ENCODE peak calls at places on chromosomes 7 and 10, in seven cellular contexts. One of them, this sample, is unnamed.

GRCh38 chr10:34575882-34576281 is 239.2 kb downstream of the PARD3 start:
- DNase-seq in stomach: no peak
- DNase-seq in transverse colon: no peak
- DNase-seq in SK-N-SH: no peak
- DNase-seq in upper lobe of left lung: no peak
- DNase-seq in GM12878: no peak
- DNase-seq in sigmoid colon: no peak
- DNase-seq in this sample: no peak

GRCh38 chr7:57343901-57344622 is 105.9 kb upstream of the ZNF716 start:
- DNase-seq in upper lobe of left lung: no peak
- DNase-seq in SK-N-SH: no peak
- DNase-seq in stomach: no peak
- DNase-seq in sigmoid colon: no peak
- DNase-seq in transverse colon: no peak
- DNase-seq in GM12878: no peak
- DNase-seq in this sample: no peak

GRCh38 chr7:17405786-17406185 is 107.3 kb downstream of the AHR start:
- DNase-seq in upper lobe of left lung: no peak
- DNase-seq in stomach: no peak
- DNase-seq in transverse colon: no peak
- DNase-seq in sigmoid colon: no peak
- DNase-seq in GM12878: no peak
- DNase-seq in SK-N-SH: no peak
- DNase-seq in this sample: no peak

GRCh38 chr7:91191771-91192170 is 72.5 kb upstream of the FZD1 start:
- DNase-seq in GM12878: no peak
- DNase-seq in stomach: no peak
- DNase-seq in transverse colon: no peak
- DNase-seq in SK-N-SH: no peak
- DNase-seq in sigmoid colon: no peak
- DNase-seq in upper lobe of left lung: no peak
- DNase-seq in this sample: no peak

GRCh38 chr10:76811430-76811829 is 826.2 kb downstream of the KCNMA1 start:
- DNase-seq in GM12878: no peak
- DNase-seq in sigmoid colon: no peak
- DNase-seq in transverse colon: no peak
- DNase-seq in upper lobe of left lung: no peak
- DNase-seq in stomach: no peak
- DNase-seq in SK-N-SH: no peak
- DNase-seq in this sample: no peak

GRCh38 chr10:10911471-10911921 is 106.2 kb upstream of the CELF2 start:
- DNase-seq in SK-N-SH: no peak
- DNase-seq in stomach: peak; percentile 52
- DNase-seq in sigmoid colon: peak; percentile 93
- DNase-seq in transverse colon: peak; percentile 55
- DNase-seq in upper lobe of left lung: peak; percentile 81
- DNase-seq in GM12878: no peak
- DNase-seq in this sample: peak; percentile 89

GRCh38 chr7:41107938-41108448 is 594.9 kb downstream of the INHBA start:
- DNase-seq in sigmoid colon: no peak
- DNase-seq in SK-N-SH: no peak
- DNase-seq in GM12878: peak; percentile 4
- DNase-seq in transverse colon: no peak
- DNase-seq in upper lobe of left lung: no peak
- DNase-seq in stomach: no peak
- DNase-seq in this sample: no peak

GRCh38 chr10:59138052-59138451 is 38.4 kb upstream of the PHYHIPL start:
- DNase-seq in transverse colon: no peak
- DNase-seq in GM12878: no peak
- DNase-seq in stomach: no peak
- DNase-seq in SK-N-SH: no peak
- DNase-seq in sigmoid colon: no peak
- DNase-seq in upper lobe of left lung: no peak
- DNase-seq in this sample: no peak

GRCh38 chr7:116598846-116599245 is 73.2 kb upstream of the MET start:
- DNase-seq in sigmoid colon: no peak
- DNase-seq in SK-N-SH: no peak
- DNase-seq in stomach: no peak
- DNase-seq in GM12878: no peak
- DNase-seq in upper lobe of left lung: no peak
- DNase-seq in transverse colon: no peak
- DNase-seq in this sample: no peak

GRCh38 chr10:104614245-104614831 is 26.8 kb upstream of the SORCS3 start:
- DNase-seq in transverse colon: no peak
- DNase-seq in stomach: no peak
- DNase-seq in GM12878: no peak
- DNase-seq in SK-N-SH: peak; percentile 52
- DNase-seq in sigmoid colon: no peak
- DNase-seq in upper lobe of left lung: no peak
- DNase-seq in this sample: no peak

GRCh38 chr7:155291045-155291530 is 6.6 kb upstream of the INSIG1 start:
- DNase-seq in GM12878: no peak
- DNase-seq in sigmoid colon: no peak
- DNase-seq in SK-N-SH: no peak
- DNase-seq in stomach: peak; percentile 52
- DNase-seq in transverse colon: peak; percentile 30
- DNase-seq in upper lobe of left lung: peak; percentile 83
- DNase-seq in this sample: no peak

GRCh38 chr10:63264852-63265617 is 131.9 kb downstream of the NRBF2 start:
- DNase-seq in stomach: no peak
- DNase-seq in GM12878: no peak
- DNase-seq in transverse colon: peak; percentile 49
- DNase-seq in SK-N-SH: peak; percentile 46
- DNase-seq in upper lobe of left lung: no peak
- DNase-seq in sigmoid colon: no peak
- DNase-seq in this sample: no peak
- H3K4me1 ChIP-seq in stomach: peaks cover 21% of the 10 kb centered on the region
- H3K4me1 ChIP-seq in GM12878: peaks cover 13% of the 10 kb centered on the region
- H3K4me1 ChIP-seq in transverse colon: peaks cover 71% of the 10 kb centered on the region
- H3K4me1 ChIP-seq in SK-N-SH: no peaks in the 10 kb centered on the region
- H3K4me1 ChIP-seq in upper lobe of left lung: peaks cover 42% of the 10 kb centered on the region
- H3K4me1 ChIP-seq in sigmoid colon: peaks cover 52% of the 10 kb centered on the region
- H3K4me1 ChIP-seq in this sample: peaks cover 58% of the 10 kb centered on the region

GRCh38 chr7:132635127-132635526 is 58.9 kb upstream of the PLXNA4 start:
- DNase-seq in transverse colon: no peak
- DNase-seq in sigmoid colon: no peak
- DNase-seq in GM12878: no peak
- DNase-seq in upper lobe of left lung: no peak
- DNase-seq in stomach: no peak
- DNase-seq in SK-N-SH: no peak
- DNase-seq in this sample: no peak
- TF ChIP-seq POLR2AphosphoS5 in transverse colon: no peak
- TF ChIP-seq POLR2AphosphoS5 in sigmoid colon: no peak
- TF ChIP-seq POLR2AphosphoS5 in GM12878: no peak
- TF ChIP-seq POLR2AphosphoS5 in upper lobe of left lung: no peak
- TF ChIP-seq POLR2AphosphoS5 in stomach: no peak
- TF ChIP-seq POLR2AphosphoS5 in SK-N-SH: no peak
- TF ChIP-seq POLR2AphosphoS5 in this sample: no peak

GRCh38 chr10:29005988-29006387 is 282.9 kb upstream of the LYZL1 start:
- DNase-seq in transverse colon: no peak
- DNase-seq in SK-N-SH: no peak
- DNase-seq in sigmoid colon: no peak
- DNase-seq in stomach: no peak
- DNase-seq in upper lobe of left lung: no peak
- DNase-seq in GM12878: no peak
- DNase-seq in this sample: no peak
- TF ChIP-seq EP300 in transverse colon: no peak
- TF ChIP-seq EP300 in SK-N-SH: no peak
- TF ChIP-seq EP300 in sigmoid colon: no peak
- TF ChIP-seq EP300 in stomach: no peak
- TF ChIP-seq EP300 in upper lobe of left lung: no peak
- TF ChIP-seq EP300 in GM12878: no peak
- TF ChIP-seq EP300 in this sample: no peak

GRCh38 chr10:86289577-86289868 is 77.1 kb downstream of the GRID1 start:
- DNase-seq in GM12878: no peak
- DNase-seq in sigmoid colon: peak; percentile 26
- DNase-seq in stomach: peak; percentile 19
- DNase-seq in upper lobe of left lung: no peak
- DNase-seq in transverse colon: no peak
- DNase-seq in SK-N-SH: peak; percentile 1
- DNase-seq in this sample: no peak

GRCh38 chr10:86287422-86287793 is 79.2 kb downstream of the GRID1 start:
- DNase-seq in stomach: no peak
- DNase-seq in GM12878: no peak
- DNase-seq in upper lobe of left lung: no peak
- DNase-seq in sigmoid colon: peak; percentile 26
- DNase-seq in SK-N-SH: peak; percentile 19
- DNase-seq in transverse colon: no peak
- DNase-seq in this sample: no peak

GRCh38 chr10:86286591-86287421 is 79.8 kb downstream of the GRID1 start:
- DNase-seq in transverse colon: no peak
- DNase-seq in GM12878: no peak
- DNase-seq in sigmoid colon: peak; percentile 33
- DNase-seq in upper lobe of left lung: no peak
- DNase-seq in stomach: peak; percentile 17
- DNase-seq in SK-N-SH: peak; percentile 3
- DNase-seq in this sample: no peak

GRCh38 chr10:86287966-86288579 is 78.5 kb downstream of the GRID1 start:
- DNase-seq in SK-N-SH: peak; percentile 3
- DNase-seq in transverse colon: no peak
- DNase-seq in stomach: peak; percentile 19
- DNase-seq in sigmoid colon: peak; percentile 39
- DNase-seq in GM12878: no peak
- DNase-seq in upper lobe of left lung: no peak
- DNase-seq in this sample: peak; percentile 71

DNA sequence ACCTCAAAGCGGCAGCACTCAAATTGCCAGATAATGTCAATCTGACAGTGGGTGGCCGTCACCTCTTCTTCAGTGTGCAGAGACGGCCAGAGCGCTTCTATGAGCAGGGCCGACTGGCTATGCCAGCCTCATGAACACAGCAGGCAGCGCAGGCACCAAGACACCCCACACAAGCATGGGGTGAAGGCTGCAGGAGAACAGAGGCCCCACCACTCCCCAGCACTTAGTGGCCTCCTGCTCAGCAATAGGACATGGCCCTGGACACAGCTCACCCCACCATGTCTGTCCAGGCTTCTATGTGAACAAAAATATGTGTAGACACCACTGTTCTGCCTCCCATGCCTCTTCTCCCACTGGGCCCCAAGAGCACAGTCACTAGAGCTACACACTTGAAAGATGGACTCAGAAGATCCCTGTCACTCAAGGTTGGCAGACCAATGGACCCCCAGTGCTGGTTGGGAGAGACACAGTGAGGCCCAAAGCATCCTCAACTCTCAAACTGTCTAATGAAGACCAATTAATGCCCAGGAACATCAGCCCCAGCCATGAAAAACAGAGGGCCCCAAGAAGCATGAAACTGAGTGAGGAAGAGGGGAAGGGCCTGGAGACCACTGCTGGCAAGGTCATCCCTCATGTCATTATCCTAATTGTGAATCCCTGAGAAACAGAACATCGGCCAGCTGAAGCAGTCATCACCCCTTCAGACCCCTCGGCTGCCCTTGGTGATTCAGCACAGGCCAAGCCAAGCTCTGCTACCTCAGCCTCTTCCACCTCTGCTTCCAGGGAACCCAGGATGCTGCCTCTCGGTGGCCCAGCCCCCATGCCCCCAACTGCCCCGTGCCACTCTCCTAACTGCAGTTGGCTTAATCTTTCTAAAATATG is 77.7 kb downstream of the GRID1 start:
- DNase-seq in sigmoid colon: peak; percentile 28
- DNase-seq in stomach: peak; percentile 14
- DNase-seq in SK-N-SH: peak; percentile 0
- DNase-seq in upper lobe of left lung: no peak
- DNase-seq in GM12878: no peak
- DNase-seq in transverse colon: no peak
- DNase-seq in this sample: peak; percentile 31
- H3K4me1 ChIP-seq in sigmoid colon: no peaks in the 10 kb centered on the region
- H3K4me1 ChIP-seq in stomach: no peaks in the 10 kb centered on the region
- H3K4me1 ChIP-seq in SK-N-SH: no peaks in the 10 kb centered on the region
- H3K4me1 ChIP-seq in upper lobe of left lung: no peaks in the 10 kb centered on the region
- H3K4me1 ChIP-seq in GM12878: no peaks in the 10 kb centered on the region
- H3K4me1 ChIP-seq in transverse colon: no peaks in the 10 kb centered on the region
- H3K4me1 ChIP-seq in this sample: no peaks in the 10 kb centered on the region

DNA sequence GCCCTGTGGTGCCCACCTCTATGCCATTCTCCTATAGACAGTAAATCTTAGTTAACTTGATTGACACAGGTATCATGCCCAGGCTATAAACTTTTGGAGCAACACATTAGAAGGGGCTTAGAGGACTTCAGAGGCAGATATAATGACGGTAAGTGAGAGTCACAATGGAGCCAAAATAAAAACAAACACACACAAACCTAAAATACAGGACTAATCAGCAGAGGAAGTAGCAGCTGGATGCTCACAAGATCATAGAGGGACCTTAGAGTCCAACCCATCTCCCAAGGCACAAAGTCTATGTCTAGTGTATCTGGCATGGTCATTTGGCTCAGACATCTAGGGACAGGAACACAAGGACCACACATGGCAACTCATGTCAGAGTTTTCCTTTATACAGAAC is 12.3 kb downstream of the SLC13A4 start:
- DNase-seq in sigmoid colon: no peak
- DNase-seq in GM12878: no peak
- DNase-seq in stomach: no peak
- DNase-seq in transverse colon: no peak
- DNase-seq in SK-N-SH: no peak
- DNase-seq in upper lobe of left lung: no peak
- DNase-seq in this sample: no peak
- TF ChIP-seq POLR2AphosphoS5 in sigmoid colon: no peak
- TF ChIP-seq POLR2AphosphoS5 in GM12878: no peak
- TF ChIP-seq POLR2AphosphoS5 in stomach: no peak
- TF ChIP-seq POLR2AphosphoS5 in transverse colon: no peak
- TF ChIP-seq POLR2AphosphoS5 in SK-N-SH: no peak
- TF ChIP-seq POLR2AphosphoS5 in upper lobe of left lung: no peak
- TF ChIP-seq POLR2AphosphoS5 in this sample: no peak

GRCh38 chr7:130367836-130368235 is 12.5 kb upstream of the CPA1 start:
- DNase-seq in SK-N-SH: no peak
- DNase-seq in sigmoid colon: no peak
- DNase-seq in transverse colon: no peak
- DNase-seq in GM12878: no peak
- DNase-seq in upper lobe of left lung: no peak
- DNase-seq in stomach: no peak
- DNase-seq in this sample: no peak

GRCh38 chr7:130368347-130368746 is 11.9 kb upstream of the CPA1 start:
- DNase-seq in GM12878: no peak
- DNase-seq in transverse colon: no peak
- DNase-seq in sigmoid colon: no peak
- DNase-seq in stomach: no peak
- DNase-seq in upper lobe of left lung: no peak
- DNase-seq in SK-N-SH: no peak
- DNase-seq in this sample: no peak

GRCh38 chr7:130371059-130371458 is 9.2 kb upstream of the CPA1 start:
- DNase-seq in sigmoid colon: peak; percentile 86
- DNase-seq in stomach: peak; percentile 35
- DNase-seq in upper lobe of left lung: peak; percentile 31
- DNase-seq in SK-N-SH: no peak
- DNase-seq in GM12878: no peak
- DNase-seq in transverse colon: peak; percentile 24
- DNase-seq in this sample: no peak

GRCh38 chr7:130369831-130370230 is 10.5 kb upstream of the CPA1 start:
- DNase-seq in transverse colon: no peak
- DNase-seq in GM12878: no peak
- DNase-seq in stomach: no peak
- DNase-seq in upper lobe of left lung: no peak
- DNase-seq in sigmoid colon: no peak
- DNase-seq in SK-N-SH: no peak
- DNase-seq in this sample: no peak

GRCh38 chr7:130369110-130369711 is 11.1 kb upstream of the CPA1 start:
- DNase-seq in SK-N-SH: peak; percentile 59
- DNase-seq in sigmoid colon: no peak
- DNase-seq in GM12878: no peak
- DNase-seq in upper lobe of left lung: no peak
- DNase-seq in stomach: no peak
- DNase-seq in transverse colon: no peak
- DNase-seq in this sample: no peak
- TF ChIP-seq EP300 in SK-N-SH: peak; percentile 4
- TF ChIP-seq EP300 in sigmoid colon: no peak
- TF ChIP-seq EP300 in GM12878: no peak
- TF ChIP-seq EP300 in upper lobe of left lung: peak; percentile 65
- TF ChIP-seq EP300 in stomach: no peak
- TF ChIP-seq EP300 in transverse colon: no peak
- TF ChIP-seq EP300 in this sample: no peak